ENCODE peak calls at places on chromosomes 16 and 17, in five cellular contexts. One of them, this sample, is unnamed.

GRCh38 chr17:3927628-3928010 is 11.4 kb upstream of the P2RX1 start:
- DNase-seq in transverse colon: no peak
- DNase-seq in IMR-90: no peak
- DNase-seq in AG10803: no peak
- DNase-seq in thoracic aorta: no peak
- DNase-seq in this sample: no peak

GRCh38 chr17:79833744-79834574 is 5.3 kb downstream of the CBX4 start:
- DNase-seq in IMR-90: no peak
- DNase-seq in AG10803: no peak
- DNase-seq in thoracic aorta: no peak
- DNase-seq in transverse colon: no peak
- DNase-seq in this sample: no peak

GRCh38 chr16:1193143-1193824 is 31.8 kb downstream of the TPSG1 start:
- DNase-seq in thoracic aorta: no peak
- DNase-seq in transverse colon: peak; percentile 24
- DNase-seq in IMR-90: no peak
- DNase-seq in AG10803: no peak
- DNase-seq in this sample: no peak

GRCh38 chr17:57588086-57588485 is 157.0 kb downstream of the CCDC182 start:
- DNase-seq in transverse colon: no peak
- DNase-seq in AG10803: no peak
- DNase-seq in IMR-90: no peak
- DNase-seq in thoracic aorta: no peak
- DNase-seq in this sample: no peak

GRCh38 chr16:30923554-30924085 is at the start of gene FBXL19:
- DNase-seq in AG10803: no peak
- DNase-seq in IMR-90: no peak
- DNase-seq in thoracic aorta: no peak
- DNase-seq in transverse colon: peak; percentile 45
- DNase-seq in this sample: peak; percentile 63

GRCh38 chr16:57834936-57835335 is 32.6 kb upstream of the KIFC3 start:
- DNase-seq in transverse colon: no peak
- DNase-seq in IMR-90: peak; percentile 34
- DNase-seq in thoracic aorta: no peak
- DNase-seq in AG10803: no peak
- DNase-seq in this sample: no peak

GRCh38 chr16:81891734-81892364 is 112.8 kb downstream of the PLCG2 start:
- DNase-seq in IMR-90: no peak
- DNase-seq in thoracic aorta: no peak
- DNase-seq in transverse colon: no peak
- DNase-seq in AG10803: no peak
- DNase-seq in this sample: no peak

GRCh38 chr17:68238894-68239293 is 8.9 kb upstream of the AMZ2 start:
- DNase-seq in thoracic aorta: no peak
- DNase-seq in AG10803: no peak
- DNase-seq in IMR-90: no peak
- DNase-seq in transverse colon: peak; percentile 23
- DNase-seq in this sample: no peak

GRCh38 chr17:68910256-68910705 is 44.9 kb downstream of the ABCA8 start:
- DNase-seq in IMR-90: peak; percentile 4
- DNase-seq in AG10803: no peak
- DNase-seq in thoracic aorta: no peak
- DNase-seq in transverse colon: no peak
- DNase-seq in this sample: no peak

GRCh38 chr16:56787185-56787584 is 57.3 kb downstream of the NUP93 start:
- DNase-seq in AG10803: no peak
- DNase-seq in transverse colon: no peak
- DNase-seq in thoracic aorta: no peak
- DNase-seq in IMR-90: no peak
- DNase-seq in this sample: no peak

GRCh38 chr16:12159672-12160071 is 183.1 kb downstream of the SNX29 start:
- DNase-seq in thoracic aorta: no peak
- DNase-seq in transverse colon: no peak
- DNase-seq in IMR-90: no peak
- DNase-seq in AG10803: no peak
- DNase-seq in this sample: no peak

GRCh38 chr16:27314986-27315332 is 1.2 kb downstream of the IL4R start:
- DNase-seq in AG10803: no peak
- DNase-seq in transverse colon: no peak
- DNase-seq in thoracic aorta: no peak
- DNase-seq in IMR-90: no peak
- DNase-seq in this sample: peak; percentile 36

GRCh38 chr17:34781071-34781470 is 180.2 kb downstream of the CCT6B start:
- DNase-seq in IMR-90: no peak
- DNase-seq in transverse colon: no peak
- DNase-seq in AG10803: no peak
- DNase-seq in thoracic aorta: no peak
- DNase-seq in this sample: no peak

GRCh38 chr17:4881761-4882555 is 17.4 kb upstream of the C17orf107 start:
- DNase-seq in transverse colon: peak; percentile 80
- DNase-seq in IMR-90: peak; percentile 12
- DNase-seq in thoracic aorta: no peak
- DNase-seq in AG10803: no peak
- DNase-seq in this sample: peak; percentile 74

GRCh38 chr17:49022391-49022941 is 25.3 kb downstream of the IGF2BP1 start:
- DNase-seq in AG10803: peak; percentile 84
- DNase-seq in thoracic aorta: no peak
- DNase-seq in transverse colon: no peak
- DNase-seq in IMR-90: peak; percentile 49
- DNase-seq in this sample: no peak

GRCh38 chr17:32222621-32223020 is 43.0 kb upstream of the RHBDL3 start:
- DNase-seq in AG10803: no peak
- DNase-seq in IMR-90: peak; percentile 15
- DNase-seq in thoracic aorta: no peak
- DNase-seq in transverse colon: no peak
- DNase-seq in this sample: no peak

GRCh38 chr17:55527520-55528118 is 16.4 kb upstream of the SMIM36 start:
- DNase-seq in IMR-90: peak; percentile 65
- DNase-seq in transverse colon: no peak
- DNase-seq in thoracic aorta: no peak
- DNase-seq in AG10803: peak; percentile 53
- DNase-seq in this sample: no peak

GRCh38 chr17:48641541-48642058 is 15.4 kb upstream of the HOXB9 start:
- DNase-seq in transverse colon: no peak
- DNase-seq in thoracic aorta: no peak
- DNase-seq in IMR-90: no peak
- DNase-seq in AG10803: no peak
- DNase-seq in this sample: peak; percentile 57

GRCh38 chr16:2770057-2770780 is 6.9 kb downstream of the ELOB start:
- DNase-seq in transverse colon: no peak
- DNase-seq in IMR-90: no peak
- DNase-seq in AG10803: no peak
- DNase-seq in thoracic aorta: no peak
- DNase-seq in this sample: no peak

GRCh38 chr16:15847621-15848175 is 9.1 kb downstream of the MYH11 start:
- DNase-seq in IMR-90: no peak
- DNase-seq in thoracic aorta: no peak
- DNase-seq in transverse colon: no peak
- DNase-seq in AG10803: no peak
- DNase-seq in this sample: no peak

GRCh38 chr17:48869821-48870318 is 22.7 kb upstream of the ATP5MC1 start:
- DNase-seq in IMR-90: no peak
- DNase-seq in thoracic aorta: no peak
- DNase-seq in transverse colon: no peak
- DNase-seq in AG10803: no peak
- DNase-seq in this sample: no peak

GRCh38 chr17:29155966-29156338 is 24.2 kb downstream of the MYO18A start:
- DNase-seq in IMR-90: peak; percentile 68
- DNase-seq in transverse colon: no peak
- DNase-seq in AG10803: peak; percentile 68
- DNase-seq in thoracic aorta: no peak
- DNase-seq in this sample: no peak

GRCh38 chr17:62627904-62628603 is 584 bp downstream of the MRC2 start:
- DNase-seq in thoracic aorta: no peak
- DNase-seq in IMR-90: peak; percentile 74
- DNase-seq in transverse colon: peak; percentile 28
- DNase-seq in AG10803: peak; percentile 80
- DNase-seq in this sample: no peak
- TF ChIP-seq CTCF in thoracic aorta: no peak
- TF ChIP-seq CTCF in IMR-90: no peak
- TF ChIP-seq CTCF in transverse colon: no peak
- TF ChIP-seq CTCF in AG10803: no peak
- TF ChIP-seq CTCF in this sample: no peak

GRCh38 chr16:88611220-88611821 is 27.1 kb upstream of the IL17C start:
- DNase-seq in IMR-90: no peak
- DNase-seq in AG10803: no peak
- DNase-seq in thoracic aorta: no peak
- DNase-seq in transverse colon: no peak
- DNase-seq in this sample: no peak

GRCh38 chr16:88608076-88608475 is 30.3 kb upstream of the IL17C start:
- DNase-seq in IMR-90: no peak
- DNase-seq in AG10803: no peak
- DNase-seq in transverse colon: no peak
- DNase-seq in thoracic aorta: no peak
- DNase-seq in this sample: no peak

GRCh38 chr16:88613293-88613692 is 25.1 kb upstream of the IL17C start:
- DNase-seq in AG10803: no peak
- DNase-seq in thoracic aorta: no peak
- DNase-seq in IMR-90: no peak
- DNase-seq in transverse colon: no peak
- DNase-seq in this sample: no peak

GRCh38 chr16:88606146-88606757 is 32.1 kb upstream of the IL17C start:
- DNase-seq in thoracic aorta: no peak
- DNase-seq in transverse colon: no peak
- DNase-seq in AG10803: no peak
- DNase-seq in IMR-90: no peak
- DNase-seq in this sample: no peak

DNA sequence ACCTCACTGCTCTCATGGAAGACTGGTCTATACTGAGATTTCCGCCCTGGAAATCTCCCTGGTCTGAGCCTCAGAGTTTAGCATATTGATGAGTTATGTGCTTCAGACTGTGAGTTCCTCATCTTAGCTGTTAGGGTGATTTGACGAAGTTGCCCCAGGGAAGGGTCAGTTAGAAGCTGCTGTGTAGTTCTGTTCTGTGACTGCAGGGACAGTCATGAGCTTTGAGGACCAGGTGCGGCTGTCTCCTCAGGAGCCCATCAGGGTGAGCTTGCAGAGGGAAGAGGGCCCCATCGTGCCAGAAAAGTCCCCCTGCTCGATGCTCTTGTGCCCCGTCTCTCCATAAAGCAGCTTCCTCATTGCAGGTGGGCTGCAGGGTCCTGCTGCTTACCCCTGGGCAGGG is 28.3 kb upstream of the IL17C start:
- DNase-seq in thoracic aorta: no peak
- DNase-seq in AG10803: no peak
- DNase-seq in IMR-90: no peak
- DNase-seq in transverse colon: no peak
- DNase-seq in this sample: no peak
- TF ChIP-seq CTCF in thoracic aorta: no peak
- TF ChIP-seq CTCF in AG10803: no peak
- TF ChIP-seq CTCF in IMR-90: peak; percentile 10
- TF ChIP-seq CTCF in transverse colon: no peak
- TF ChIP-seq CTCF in this sample: no peak

DNA sequence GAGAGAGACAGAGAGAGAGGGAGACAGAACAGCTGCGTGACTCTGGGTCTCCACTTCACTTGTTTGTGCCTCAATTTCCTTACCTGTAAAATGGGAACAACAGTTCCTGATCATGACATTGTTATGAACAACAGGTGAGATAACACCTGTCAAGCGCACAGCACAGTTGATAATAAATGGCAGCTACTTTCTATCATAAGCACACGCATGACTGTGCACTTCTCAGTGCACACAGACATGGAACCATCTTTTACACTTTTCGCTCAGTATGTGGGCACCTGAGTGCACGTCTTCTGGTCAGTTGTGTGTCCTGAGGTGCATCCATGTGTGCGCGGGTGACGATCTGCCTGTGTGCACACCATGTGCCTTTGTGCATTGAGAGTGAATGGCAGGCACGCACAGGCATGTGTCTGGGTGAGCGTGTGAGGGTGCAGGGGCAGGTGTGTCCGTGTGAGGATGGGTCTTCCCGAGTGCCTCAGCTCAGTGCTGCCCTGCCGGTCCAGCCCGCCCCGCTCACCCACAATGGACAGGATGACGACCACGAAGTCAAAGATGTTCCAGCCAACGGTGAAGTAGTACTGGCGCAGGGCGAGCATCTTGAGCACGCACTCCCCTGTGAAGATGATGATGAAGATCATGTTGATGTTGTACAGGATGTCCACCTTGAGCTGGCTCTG is 10.3 kb upstream of the CD79B start:
- DNase-seq in transverse colon: no peak
- DNase-seq in thoracic aorta: no peak
- DNase-seq in AG10803: no peak
- DNase-seq in IMR-90: no peak
- DNase-seq in this sample: no peak
- TF ChIP-seq CTCF in transverse colon: no peak
- TF ChIP-seq CTCF in thoracic aorta: no peak
- TF ChIP-seq CTCF in AG10803: no peak
- TF ChIP-seq CTCF in IMR-90: no peak
- TF ChIP-seq CTCF in this sample: no peak

GRCh38 chr16:74769791-74770190 is 4.8 kb downstream of the FA2H start:
- DNase-seq in thoracic aorta: no peak
- DNase-seq in IMR-90: no peak
- DNase-seq in AG10803: no peak
- DNase-seq in transverse colon: no peak
- DNase-seq in this sample: no peak

GRCh38 chr16:74767749-74768148 is 6.9 kb downstream of the FA2H start:
- DNase-seq in AG10803: no peak
- DNase-seq in transverse colon: no peak
- DNase-seq in thoracic aorta: no peak
- DNase-seq in IMR-90: no peak
- DNase-seq in this sample: no peak

GRCh38 chr16:74768239-74768638 is 6.4 kb downstream of the FA2H start:
- DNase-seq in transverse colon: no peak
- DNase-seq in IMR-90: no peak
- DNase-seq in AG10803: no peak
- DNase-seq in thoracic aorta: no peak
- DNase-seq in this sample: no peak

GRCh38 chr16:74770826-74771526 is 3.6 kb downstream of the FA2H start:
- DNase-seq in IMR-90: no peak
- DNase-seq in thoracic aorta: no peak
- DNase-seq in AG10803: no peak
- DNase-seq in transverse colon: no peak
- DNase-seq in this sample: no peak

GRCh38 chr16:74766729-74767128 is 7.9 kb downstream of the FA2H start:
- DNase-seq in transverse colon: no peak
- DNase-seq in AG10803: no peak
- DNase-seq in thoracic aorta: no peak
- DNase-seq in IMR-90: no peak
- DNase-seq in this sample: no peak
- TF ChIP-seq CTCF in transverse colon: no peak
- TF ChIP-seq CTCF in AG10803: no peak
- TF ChIP-seq CTCF in thoracic aorta: no peak
- TF ChIP-seq CTCF in IMR-90: no peak
- TF ChIP-seq CTCF in this sample: no peak